ENCODE peak calls at places on chromosomes 16 and 17, in five cellular contexts. L is right atrium auricular region, Q is H1, D is lung, N is psoas muscle. F is an unnamed sample. For H3K36me3, the result is how much of the 10 kb centered on the place peaks cover.

GRCh38 chr16:58814348-58814801 is 80.3 kb upstream of the GOT2 start:
- DNase-seq in L (no peak), Q (peak), D (no peak), N (no peak), F (peak)

GRCh38 chr16:57530531-57531252 is 5.7 kb downstream of the CCDC102A start:
- DNase-seq in Q (no peak), D (no peak), N (peak), L (no peak), F (no peak)

GRCh38 chr17:6677158-6677831 is 25.7 kb downstream of the C17orf100 start:
- DNase-seq in Q (no peak), D (no peak), N (no peak), L (no peak), F (no peak)

GRCh38 chr17:44547625-44548297 is 9.5 kb upstream of the FZD2 start:
- DNase-seq in N (no peak), Q (no peak), L (no peak), D (no peak), F (no peak)

GRCh38 chr17:40345161-40346034 is 19.1 kb downstream of the GJD3 start:
- DNase-seq in N (peak), D (peak), L (peak), Q (no peak), F (no peak)

GRCh38 chr17:59863607-59864006 is 29.1 kb downstream of the TUBD1 start:
- DNase-seq in D (no peak), L (no peak), N (no peak), Q (no peak), F (no peak)

GRCh38 chr17:4003501-4004421 is 39.5 kb upstream of the ATP2A3 start:
- DNase-seq in N (no peak), D (no peak), L (no peak), Q (no peak), F (no peak)

GRCh38 chr17:9409026-9409425 is 166.6 kb downstream of the STX8 start:
- DNase-seq in N (no peak), L (no peak), D (no peak), Q (no peak), F (no peak)

GRCh38 chr16:48049832-48050231 is 106.0 kb downstream of the ABCC12 start:
- DNase-seq in D (no peak), Q (no peak), L (no peak), N (no peak), F (no peak)

GRCh38 chr17:39576187-39576586 is 31.5 kb downstream of the NEUROD2 start:
- DNase-seq in L (no peak), N (no peak), Q (no peak), D (no peak), F (no peak)

GRCh38 chr17:76906463-76906862 is 38.3 kb downstream of the MGAT5B start:
- DNase-seq in Q (no peak), L (no peak), N (no peak), D (no peak), F (no peak)

GRCh38 chr16:1397779-1398178 is 16.7 kb downstream of the UNKL start:
- DNase-seq in D (no peak), L (no peak), N (no peak), Q (no peak), F (no peak)
- H3K36me3 ChIP-seq in D (half or more), L (half or more), N (half or more), Q (under half), F (under half)

DNA sequence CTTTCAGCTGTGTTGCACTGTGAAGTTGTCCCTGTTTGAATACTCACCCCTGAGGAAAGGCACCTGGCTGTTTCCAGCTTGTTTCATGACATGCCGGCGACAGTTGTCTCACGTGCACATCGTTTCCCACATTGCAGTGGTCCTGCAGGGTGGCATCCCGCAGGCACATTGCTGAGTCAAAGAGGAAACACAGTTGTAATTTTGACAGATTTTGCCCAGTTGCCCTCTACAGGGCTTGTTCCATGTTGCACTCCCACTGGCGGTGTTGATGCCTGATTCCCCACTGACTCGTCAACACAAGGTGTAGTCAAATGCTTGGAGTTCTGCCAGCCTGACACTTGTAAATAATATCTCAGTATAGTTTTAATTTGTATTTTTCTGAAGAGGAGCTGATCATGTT is 23.8 kb downstream of the EPN2 start:
- DNase-seq in Q (no peak), N (no peak), D (no peak), L (no peak), F (no peak)
- TF ChIP-seq CTCF in Q (no peak), N (no peak), D (no peak), L (no peak), F (peak)

DNA sequence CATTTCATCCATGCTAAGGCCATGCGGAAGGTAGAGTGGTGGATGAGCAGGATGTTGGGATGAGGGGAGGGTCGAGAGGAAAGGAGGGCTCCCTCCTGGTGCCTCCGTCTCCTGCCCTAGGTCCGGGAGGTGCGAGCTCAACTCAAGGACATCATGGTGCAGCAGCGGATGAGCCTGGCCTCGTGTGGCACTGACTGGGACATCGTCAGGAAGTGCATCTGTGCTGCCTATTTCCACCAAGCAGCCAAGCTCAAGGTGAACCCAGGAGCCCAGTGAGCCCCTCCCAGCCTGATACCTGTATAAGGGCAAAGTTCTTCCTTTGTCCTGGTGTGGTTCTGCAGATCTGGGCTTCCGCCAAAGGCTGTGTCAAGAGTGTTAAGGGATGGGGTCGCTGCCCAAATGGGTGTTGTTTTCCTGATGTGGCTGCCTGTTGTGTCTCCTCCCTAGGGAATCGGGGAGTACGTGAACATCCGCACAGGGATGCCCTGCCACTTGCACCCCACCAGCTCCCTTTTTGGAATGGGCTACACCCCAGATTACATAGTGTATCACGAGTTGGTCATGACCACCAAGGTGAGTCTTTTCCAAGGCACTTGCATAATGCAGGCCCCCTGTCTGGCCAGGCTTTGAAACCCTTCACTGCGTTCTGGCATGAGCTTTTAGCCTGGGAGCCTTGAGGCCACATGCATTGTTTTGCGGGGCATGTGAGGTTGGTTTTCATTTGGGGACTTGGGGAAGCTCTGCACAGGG is 14.9 kb downstream of the DHX38 start:
- DNase-seq in N (no peak), D (no peak), L (no peak), Q (no peak), F (no peak)
- H3K36me3 ChIP-seq in N (half or more), D (half or more), L (half or more), Q (half or more), F (under half)

DNA sequence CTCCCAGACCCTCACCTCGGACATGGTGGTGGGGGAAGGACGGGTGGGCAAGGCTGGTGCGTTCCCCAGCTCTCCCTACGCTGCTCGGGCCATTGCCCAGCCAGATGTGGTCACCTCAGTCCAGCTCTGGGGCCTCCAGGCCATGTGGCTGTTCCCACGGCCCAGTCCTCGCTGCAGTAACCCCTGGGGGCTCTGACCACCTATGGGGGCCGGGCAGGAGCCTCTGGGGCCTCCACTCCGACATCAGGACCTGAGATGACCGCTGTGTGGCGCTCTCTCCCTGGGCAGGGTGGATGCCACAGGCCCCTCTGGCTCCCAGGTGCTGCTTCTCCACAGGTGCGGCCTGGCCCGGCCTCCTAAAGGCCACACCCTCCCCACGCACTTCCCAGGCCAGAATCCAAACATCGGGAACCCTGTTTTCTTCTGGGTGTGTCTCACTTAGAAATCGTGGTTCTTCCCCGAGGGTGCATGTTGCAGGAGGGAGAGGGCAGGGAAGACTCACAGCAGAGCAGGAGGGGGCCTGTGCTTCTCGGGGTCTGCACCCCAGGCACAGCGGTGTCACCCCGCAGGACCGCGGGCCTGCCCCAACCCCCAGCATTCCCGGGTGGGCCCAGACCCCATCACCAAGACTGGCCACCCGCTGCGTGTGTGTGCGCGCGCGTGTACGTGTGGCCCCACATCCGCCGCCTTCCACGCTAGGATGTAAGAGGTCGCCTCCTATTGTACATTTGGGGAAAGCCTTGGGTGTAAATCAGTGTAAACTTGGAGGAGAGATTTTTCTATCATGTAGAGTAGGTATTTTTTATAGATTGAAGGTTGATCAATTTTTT is 5.9 kb upstream of the CAPN15 start:
- DNase-seq in N (no peak), D (no peak), Q (no peak), L (no peak), F (no peak)
- TF ChIP-seq CTCF in N (no peak), D (no peak), Q (peak), L (no peak), F (peak)

DNA sequence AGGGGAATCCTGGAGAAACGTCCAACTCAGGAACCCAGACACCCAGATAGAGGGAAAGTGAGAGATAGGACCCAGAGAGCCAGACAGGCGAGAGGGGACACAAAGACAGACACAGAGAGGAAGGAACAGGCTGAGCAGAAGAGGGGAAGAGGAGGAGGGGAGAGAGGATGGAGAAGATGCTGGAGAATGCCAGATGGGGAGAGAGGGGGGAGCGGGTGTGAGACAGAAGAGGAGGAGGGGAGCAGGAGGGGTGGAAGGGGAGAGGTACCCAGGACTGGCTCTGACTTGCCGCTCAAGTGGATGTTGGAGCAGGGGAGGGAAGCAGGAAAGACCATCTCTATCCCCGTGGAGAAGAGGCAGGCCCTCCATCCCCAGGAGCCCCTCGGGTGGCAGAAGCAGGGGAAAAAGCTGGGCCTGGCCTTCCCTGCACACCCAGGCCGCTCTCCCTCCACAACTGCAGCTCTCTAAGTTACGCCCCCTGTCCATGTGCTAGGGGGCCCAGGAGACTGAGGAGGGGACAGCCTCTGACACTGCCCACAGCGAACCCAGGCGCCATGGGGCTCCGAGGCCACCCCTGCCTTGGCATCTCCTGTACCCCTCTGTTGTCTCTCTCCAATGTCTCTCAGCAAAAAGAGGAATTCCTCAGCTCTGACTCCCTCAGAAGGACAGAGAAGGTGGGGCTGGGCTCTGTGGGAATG is 4.8 kb downstream of the PPP1R9B start:
- DNase-seq in N (peak), Q (no peak), D (no peak), L (no peak), F (no peak)
- H3K36me3 ChIP-seq in N (under half), Q (under half), D (half or more), L (under half), F (under half)

GRCh38 chr16:68309798-68310197 is 948 bp downstream of the SLC7A6OS start:
- DNase-seq in D (no peak), N (no peak), L (no peak), Q (no peak), F (no peak)

GRCh38 chr16:68306633-68307032 is 4.1 kb downstream of the SLC7A6OS start:
- DNase-seq in N (no peak), D (no peak), L (no peak), Q (no peak), F (no peak)

GRCh38 chr16:68313116-68313515 is 2.3 kb downstream of the PRMT7 start:
- DNase-seq in L (no peak), D (no peak), N (no peak), Q (no peak), F (no peak)

GRCh38 chr16:68311316-68311620 is 449 bp downstream of the PRMT7 start:
- DNase-seq in L (no peak), Q (no peak), D (no peak), N (no peak), F (no peak)

GRCh38 chr16:68310441-68311315 is at the start of the genes PRMT7 and SLC7A6OS:
- DNase-seq in Q (peak), D (peak), N (peak), L (peak), F (peak)
- TF ChIP-seq CTCF in Q (no peak), D (no peak), N (peak), L (no peak), F (no peak)

GRCh38 chr17:789160-789840 is 7.1 kb downstream of the MRM3 start:
- DNase-seq in D (no peak), N (no peak), L (no peak), Q (no peak), F (no peak)

GRCh38 chr17:792277-792676 is 10.1 kb downstream of the MRM3 start:
- DNase-seq in D (no peak), N (peak), L (no peak), Q (no peak), F (no peak)

GRCh38 chr17:788551-788950 is 6.4 kb downstream of the MRM3 start:
- DNase-seq in N (no peak), D (no peak), Q (no peak), L (no peak), F (no peak)

GRCh38 chr17:794876-795275 is 12.7 kb downstream of the MRM3 start:
- DNase-seq in Q (no peak), D (peak), L (peak), N (peak), F (no peak)

GRCh38 chr17:791807-792206 is 9.7 kb downstream of the MRM3 start:
- DNase-seq in D (no peak), L (no peak), N (peak), Q (no peak), F (no peak)
- H3K36me3 ChIP-seq in D (under half), L (under half), N (half or more), Q (under half), F (under half)